ENCODE peak calls at places on chromosomes 5 and 9, in five cellular contexts. One of them, this sample, is unnamed.

GRCh38 chr9:76926324-76926731 is 20.4 kb upstream of the PRUNE2 start:
- DNase-seq in WTC11: no peak
- DNase-seq in HepG2: no peak
- DNase-seq in GM12878: no peak
- DNase-seq in H1: no peak
- DNase-seq in this sample: no peak

GRCh38 chr9:30628915-30629564 is 1755.4 kb upstream of the ACO1 start:
- DNase-seq in WTC11: no peak
- DNase-seq in HepG2: peak; percentile 12
- DNase-seq in GM12878: no peak
- DNase-seq in H1: no peak
- DNase-seq in this sample: no peak

GRCh38 chr5:4230531-4230904 is 634.9 kb downstream of the IRX1 start:
- DNase-seq in WTC11: no peak
- DNase-seq in HepG2: no peak
- DNase-seq in GM12878: no peak
- DNase-seq in H1: no peak
- DNase-seq in this sample: no peak

GRCh38 chr5:40831346-40832210 is 3.4 kb downstream of the RPL37 start:
- DNase-seq in WTC11: no peak
- DNase-seq in HepG2: no peak
- DNase-seq in GM12878: no peak
- DNase-seq in H1: no peak
- DNase-seq in this sample: no peak

GRCh38 chr9:134537891-134538520 is 103.6 kb upstream of the COL5A1 start:
- DNase-seq in WTC11: no peak
- DNase-seq in HepG2: no peak
- DNase-seq in GM12878: no peak
- DNase-seq in H1: no peak
- DNase-seq in this sample: no peak

GRCh38 chr5:154313360-154314017 is 123.0 kb downstream of the GALNT10 start:
- DNase-seq in WTC11: no peak
- DNase-seq in HepG2: no peak
- DNase-seq in GM12878: no peak
- DNase-seq in H1: no peak
- DNase-seq in this sample: no peak

GRCh38 chr9:121282309-121283071 is 14.5 kb downstream of the GSN start:
- DNase-seq in WTC11: no peak
- DNase-seq in HepG2: no peak
- DNase-seq in GM12878: no peak
- DNase-seq in H1: no peak
- DNase-seq in this sample: no peak

GRCh38 chr9:130222833-130223232 is 42.7 kb upstream of the HMCN2 start:
- DNase-seq in WTC11: no peak
- DNase-seq in HepG2: no peak
- DNase-seq in GM12878: no peak
- DNase-seq in H1: no peak
- DNase-seq in this sample: no peak

GRCh38 chr9:4297795-4298254 is 2.0 kb downstream of the GLIS3 start:
- DNase-seq in WTC11: peak; percentile 75
- DNase-seq in HepG2: peak; percentile 39
- DNase-seq in GM12878: no peak
- DNase-seq in H1: no peak
- DNase-seq in this sample: peak; percentile 12

GRCh38 chr9:138077126-138077525 is 199.5 kb downstream of the CACNA1B start:
- DNase-seq in WTC11: no peak
- DNase-seq in HepG2: no peak
- DNase-seq in GM12878: no peak
- DNase-seq in H1: peak; percentile 19
- DNase-seq in this sample: no peak

GRCh38 chr9:116546711-116547581 is 140.2 kb upstream of the TRIM32 start:
- DNase-seq in WTC11: no peak
- DNase-seq in HepG2: peak; percentile 90
- DNase-seq in GM12878: no peak
- DNase-seq in H1: no peak
- DNase-seq in this sample: no peak

GRCh38 chr5:66306105-66306843 is 162.2 kb downstream of the SREK1 start:
- DNase-seq in WTC11: peak; percentile 59
- DNase-seq in HepG2: peak; percentile 55
- DNase-seq in GM12878: no peak
- DNase-seq in H1: peak; percentile 57
- DNase-seq in this sample: peak; percentile 65

GRCh38 chr9:73151653-73152382 is at the start of gene ANXA1:
- DNase-seq in WTC11: no peak
- DNase-seq in HepG2: no peak
- DNase-seq in GM12878: no peak
- DNase-seq in H1: no peak
- DNase-seq in this sample: peak; percentile 69

GRCh38 chr5:149448831-149449714 is 70.0 kb upstream of the IL17B start:
- DNase-seq in WTC11: peak; percentile 33
- DNase-seq in HepG2: no peak
- DNase-seq in GM12878: no peak
- DNase-seq in H1: no peak
- DNase-seq in this sample: peak; percentile 72

GRCh38 chr5:14054965-14055963 is 87.9 kb upstream of the TRIO start:
- DNase-seq in WTC11: no peak
- DNase-seq in HepG2: no peak
- DNase-seq in GM12878: no peak
- DNase-seq in H1: no peak
- DNase-seq in this sample: no peak

GRCh38 chr5:126002222-126002897 is 420.8 kb upstream of the GRAMD2B start:
- DNase-seq in WTC11: no peak
- DNase-seq in HepG2: no peak
- DNase-seq in GM12878: no peak
- DNase-seq in H1: no peak
- DNase-seq in this sample: no peak

GRCh38 chr5:131282235-131282634 is 18.4 kb downstream of the CDC42SE2 start:
- DNase-seq in WTC11: no peak
- DNase-seq in HepG2: no peak
- DNase-seq in GM12878: no peak
- DNase-seq in H1: no peak
- DNase-seq in this sample: no peak

GRCh38 chr9:128020692-128021091 is 39.9 kb upstream of the EEIG1 start:
- DNase-seq in WTC11: peak; percentile 30
- DNase-seq in HepG2: peak; percentile 19
- DNase-seq in GM12878: no peak
- DNase-seq in H1: peak; percentile 61
- DNase-seq in this sample: peak; percentile 41

GRCh38 chr9:16196206-16196605 is 643.4 kb downstream of the CCDC171 start:
- DNase-seq in WTC11: no peak
- DNase-seq in HepG2: no peak
- DNase-seq in GM12878: no peak
- DNase-seq in H1: no peak
- DNase-seq in this sample: no peak

GRCh38 chr5:2895196-2895595 is 143.7 kb upstream of the IRX2 start:
- DNase-seq in WTC11: no peak
- DNase-seq in HepG2: no peak
- DNase-seq in GM12878: no peak
- DNase-seq in H1: peak; percentile 22
- DNase-seq in this sample: no peak

GRCh38 chr9:21974542-21975409 is 19.4 kb downstream of the CDKN2A start:
- DNase-seq in WTC11: peak; percentile 87
- DNase-seq in HepG2: no peak
- DNase-seq in GM12878: no peak
- DNase-seq in H1: peak; percentile 88
- DNase-seq in this sample: no peak

GRCh38 chr5:128341056-128341455 is 197.0 kb downstream of the FBN2 start:
- DNase-seq in WTC11: no peak
- DNase-seq in HepG2: no peak
- DNase-seq in GM12878: no peak
- DNase-seq in H1: no peak
- DNase-seq in this sample: no peak

GRCh38 chr5:142888469-142889085 is 118.4 kb downstream of the ARHGAP26 start:
- DNase-seq in WTC11: no peak
- DNase-seq in HepG2: peak; percentile 61
- DNase-seq in GM12878: no peak
- DNase-seq in H1: no peak
- DNase-seq in this sample: peak; percentile 52

GRCh38 chr9:6581266-6581665 is 64.3 kb downstream of the GLDC start:
- DNase-seq in WTC11: no peak
- DNase-seq in HepG2: no peak
- DNase-seq in GM12878: no peak
- DNase-seq in H1: no peak
- DNase-seq in this sample: no peak

GRCh38 chr5:155085282-155085990 is 71.9 kb downstream of the KIF4B start:
- DNase-seq in WTC11: no peak
- DNase-seq in HepG2: no peak
- DNase-seq in GM12878: no peak
- DNase-seq in H1: no peak
- DNase-seq in this sample: no peak

GRCh38 chr9:111900934-111901612 is 4.5 kb downstream of the UGCG start:
- DNase-seq in WTC11: no peak
- DNase-seq in HepG2: no peak
- DNase-seq in GM12878: no peak
- DNase-seq in H1: no peak
- DNase-seq in this sample: peak; percentile 85

GRCh38 chr9:1051286-1052118 is 1.3 kb downstream of the DMRT2 start:
- DNase-seq in WTC11: peak; percentile 68
- DNase-seq in HepG2: no peak
- DNase-seq in GM12878: no peak
- DNase-seq in H1: peak; percentile 83
- DNase-seq in this sample: no peak

GRCh38 chr9:37939575-37940095 is 35.7 kb upstream of the SLC25A51 start:
- DNase-seq in WTC11: no peak
- DNase-seq in HepG2: peak; percentile 13
- DNase-seq in GM12878: no peak
- DNase-seq in H1: no peak
- DNase-seq in this sample: no peak

GRCh38 chr9:36728651-36729520 is 156.2 kb downstream of the MELK start:
- DNase-seq in WTC11: peak; percentile 97
- DNase-seq in HepG2: peak; percentile 54
- DNase-seq in GM12878: peak; percentile 13
- DNase-seq in H1: peak; percentile 99
- DNase-seq in this sample: peak; percentile 64

GRCh38 chr5:93891491-93892480 is 150.4 kb upstream of the POU5F2 start:
- DNase-seq in WTC11: no peak
- DNase-seq in HepG2: no peak
- DNase-seq in GM12878: no peak
- DNase-seq in H1: no peak
- DNase-seq in this sample: no peak

GRCh38 chr5:43432486-43433365 is 20.5 kb upstream of the CCL28 start:
- DNase-seq in WTC11: no peak
- DNase-seq in HepG2: peak; percentile 98
- DNase-seq in GM12878: no peak
- DNase-seq in H1: no peak
- DNase-seq in this sample: no peak

GRCh38 chr9:21081999-21082398 is 4.3 kb upstream of the IFNB1 start:
- DNase-seq in WTC11: no peak
- DNase-seq in HepG2: no peak
- DNase-seq in GM12878: no peak
- DNase-seq in H1: no peak
- DNase-seq in this sample: no peak

GRCh38 chr9:34047864-34048729 is 590 bp downstream of the UBAP2 start:
- DNase-seq in WTC11: peak; percentile 48
- DNase-seq in HepG2: peak; percentile 29
- DNase-seq in GM12878: no peak
- DNase-seq in H1: no peak
- DNase-seq in this sample: peak; percentile 78

DNA sequence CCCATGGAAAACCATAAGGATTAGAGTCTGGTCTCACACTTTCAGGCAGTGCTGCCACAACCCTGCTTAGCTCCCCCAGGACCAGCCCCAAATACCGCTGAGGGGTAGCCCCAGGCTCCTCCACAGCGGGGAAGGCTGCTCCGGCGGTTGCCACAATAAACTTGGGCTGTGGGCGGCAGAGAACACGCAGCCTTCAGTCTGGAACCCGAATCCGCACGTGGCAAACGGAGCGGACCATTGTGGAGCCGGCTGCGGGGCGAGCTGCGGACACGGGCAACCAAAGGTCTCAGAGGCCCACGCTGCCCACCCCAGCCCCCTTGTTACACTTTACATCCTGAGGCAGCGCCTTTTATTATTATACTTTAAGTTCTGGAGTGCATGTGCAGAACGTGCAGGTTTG is 37.3 kb upstream of the C9orf72 start:
- DNase-seq in WTC11: no peak
- DNase-seq in HepG2: no peak
- DNase-seq in GM12878: no peak
- DNase-seq in H1: no peak
- DNase-seq in this sample: no peak
- TF ChIP-seq SP1 in WTC11: no peak
- TF ChIP-seq SP1 in HepG2: no peak
- TF ChIP-seq SP1 in GM12878: no peak
- TF ChIP-seq SP1 in H1: no peak
- TF ChIP-seq SP1 in this sample: no peak

GRCh38 chr9:89814340-89815040 is 209.7 kb downstream of the GADD45G start:
- DNase-seq in WTC11: no peak
- DNase-seq in HepG2: no peak
- DNase-seq in GM12878: no peak
- DNase-seq in H1: no peak
- DNase-seq in this sample: no peak
- TF ChIP-seq ATF2 in WTC11: no peak
- TF ChIP-seq ATF2 in HepG2: no peak
- TF ChIP-seq ATF2 in GM12878: no peak
- TF ChIP-seq ATF2 in H1: no peak
- TF ChIP-seq ATF2 in this sample: no peak

DNA sequence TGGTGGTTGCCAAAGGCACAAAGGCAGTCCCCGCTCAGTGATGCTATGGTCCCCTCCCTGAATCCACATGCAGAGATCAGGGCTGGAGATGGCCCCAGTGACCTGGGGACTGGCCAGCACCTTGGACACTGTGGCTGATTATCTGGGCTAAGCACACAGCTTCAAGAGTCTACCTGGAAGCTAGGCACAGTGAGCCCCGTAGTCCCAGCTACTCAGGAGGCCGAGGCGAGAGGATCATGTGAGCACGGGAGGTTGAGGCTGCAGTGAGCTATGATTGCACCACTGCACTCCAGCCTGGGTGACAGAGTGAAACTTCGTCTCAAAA is 8.3 kb upstream of the SCGB3A1 start:
- DNase-seq in WTC11: peak; percentile 5
- DNase-seq in HepG2: no peak
- DNase-seq in GM12878: no peak
- DNase-seq in H1: no peak
- DNase-seq in this sample: peak; percentile 5
- TF ChIP-seq SP1 in WTC11: no peak
- TF ChIP-seq SP1 in HepG2: no peak
- TF ChIP-seq SP1 in GM12878: no peak
- TF ChIP-seq SP1 in H1: no peak
- TF ChIP-seq SP1 in this sample: no peak

GRCh38 chr5:55603947-55604346 is 69.2 kb upstream of the PLPP1 start:
- DNase-seq in WTC11: no peak
- DNase-seq in HepG2: no peak
- DNase-seq in GM12878: no peak
- DNase-seq in H1: peak; percentile 30
- DNase-seq in this sample: no peak
- TF ChIP-seq ATF2 in WTC11: no peak
- TF ChIP-seq ATF2 in HepG2: no peak
- TF ChIP-seq ATF2 in GM12878: no peak
- TF ChIP-seq ATF2 in H1: no peak
- TF ChIP-seq ATF2 in this sample: no peak

This sample was measured in K562.